ENCODE peak calls at places on chromosome 13, in eight cellular contexts. One of them, this sample, is unnamed.

GRCh38 chr13:65932587-65933239 is 1297.4 kb downstream of the PCDH9 start:
- DNase-seq in neural progenitor cell: no peak
- DNase-seq in endothelial cell: no peak
- DNase-seq in psoas muscle: no peak
- DNase-seq in WERI-Rb-1: no peak
- DNase-seq in thyroid gland: no peak
- DNase-seq in body of pancreas: no peak
- DNase-seq in transverse colon: no peak
- DNase-seq in this sample: peak; percentile 21

GRCh38 chr13:39302855-39303254 is 264.6 kb downstream of the NHLRC3 start:
- DNase-seq in neural progenitor cell: no peak
- DNase-seq in endothelial cell: no peak
- DNase-seq in psoas muscle: no peak
- DNase-seq in WERI-Rb-1: no peak
- DNase-seq in thyroid gland: no peak
- DNase-seq in body of pancreas: no peak
- DNase-seq in transverse colon: no peak
- DNase-seq in this sample: no peak

GRCh38 chr13:52845766-52846566 is 2.5 kb downstream of the PCDH8 start:
- DNase-seq in neural progenitor cell: peak; percentile 85
- DNase-seq in endothelial cell: peak; percentile 85
- DNase-seq in psoas muscle: peak; percentile 48
- DNase-seq in WERI-Rb-1: peak; percentile 78
- DNase-seq in thyroid gland: peak; percentile 61
- DNase-seq in body of pancreas: peak; percentile 23
- DNase-seq in transverse colon: peak; percentile 55
- DNase-seq in this sample: peak; percentile 79

GRCh38 chr13:105846923-105847322 is 688.5 kb downstream of the EFNB2 start:
- DNase-seq in neural progenitor cell: no peak
- DNase-seq in endothelial cell: no peak
- DNase-seq in psoas muscle: no peak
- DNase-seq in WERI-Rb-1: no peak
- DNase-seq in thyroid gland: no peak
- DNase-seq in body of pancreas: no peak
- DNase-seq in transverse colon: no peak
- DNase-seq in this sample: no peak

GRCh38 chr13:76637651-76638111 is 248.5 kb downstream of the KCTD12 start:
- DNase-seq in neural progenitor cell: no peak
- DNase-seq in endothelial cell: no peak
- DNase-seq in psoas muscle: no peak
- DNase-seq in WERI-Rb-1: no peak
- DNase-seq in thyroid gland: no peak
- DNase-seq in body of pancreas: no peak
- DNase-seq in transverse colon: no peak
- DNase-seq in this sample: no peak

GRCh38 chr13:54913668-54914067 is 1885.1 kb downstream of the OLFM4 start:
- DNase-seq in neural progenitor cell: no peak
- DNase-seq in endothelial cell: no peak
- DNase-seq in psoas muscle: no peak
- DNase-seq in WERI-Rb-1: no peak
- DNase-seq in thyroid gland: no peak
- DNase-seq in body of pancreas: no peak
- DNase-seq in transverse colon: no peak
- DNase-seq in this sample: no peak

GRCh38 chr13:113220141-113220598 is 10.8 kb downstream of the CUL4A start:
- DNase-seq in neural progenitor cell: no peak
- DNase-seq in endothelial cell: no peak
- DNase-seq in psoas muscle: no peak
- DNase-seq in WERI-Rb-1: no peak
- DNase-seq in thyroid gland: no peak
- DNase-seq in body of pancreas: peak; percentile 29
- DNase-seq in transverse colon: peak; percentile 65
- DNase-seq in this sample: no peak

GRCh38 chr13:50715402-50716146 is 127.9 kb downstream of the DLEU7 start:
- DNase-seq in neural progenitor cell: no peak
- DNase-seq in endothelial cell: no peak
- DNase-seq in psoas muscle: peak; percentile 55
- DNase-seq in WERI-Rb-1: no peak
- DNase-seq in thyroid gland: no peak
- DNase-seq in body of pancreas: no peak
- DNase-seq in transverse colon: peak; percentile 23
- DNase-seq in this sample: no peak

GRCh38 chr13:31167490-31167889 is 5.8 kb upstream of the HSPH1 start:
- DNase-seq in neural progenitor cell: no peak
- DNase-seq in endothelial cell: no peak
- DNase-seq in psoas muscle: no peak
- DNase-seq in WERI-Rb-1: no peak
- DNase-seq in thyroid gland: no peak
- DNase-seq in body of pancreas: no peak
- DNase-seq in transverse colon: no peak
- DNase-seq in this sample: no peak

DNA sequence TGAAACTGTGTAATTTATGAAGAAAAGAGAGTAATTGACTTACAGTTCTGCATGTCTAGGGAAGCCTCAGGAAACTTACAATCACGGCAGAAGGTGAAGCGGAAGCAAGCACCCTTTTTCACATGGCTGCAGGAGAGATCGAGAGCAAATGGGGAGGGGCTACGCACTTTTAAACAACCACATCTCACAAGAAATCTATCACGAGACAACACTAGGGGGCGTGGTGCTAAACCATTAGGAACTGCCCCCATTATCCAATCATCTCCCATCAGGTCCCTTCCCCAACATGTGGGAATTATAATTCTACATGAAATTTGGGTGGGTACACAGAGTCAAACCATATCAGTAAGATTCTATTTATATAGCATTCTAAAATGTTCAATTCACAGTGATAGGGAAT is 114.8 kb upstream of the TRPC4 start:
- DNase-seq in neural progenitor cell: peak; percentile 26
- DNase-seq in endothelial cell: no peak
- DNase-seq in psoas muscle: no peak
- DNase-seq in WERI-Rb-1: no peak
- DNase-seq in thyroid gland: no peak
- DNase-seq in body of pancreas: no peak
- DNase-seq in transverse colon: no peak
- DNase-seq in this sample: no peak
- TF ChIP-seq CTCF in neural progenitor cell: peak; percentile 29
- TF ChIP-seq CTCF in endothelial cell: peak; percentile 46
- TF ChIP-seq CTCF in psoas muscle: no peak
- TF ChIP-seq CTCF in WERI-Rb-1: no peak
- TF ChIP-seq CTCF in thyroid gland: no peak
- TF ChIP-seq CTCF in body of pancreas: no peak
- TF ChIP-seq CTCF in transverse colon: no peak
- TF ChIP-seq CTCF in this sample: peak; percentile 19

DNA sequence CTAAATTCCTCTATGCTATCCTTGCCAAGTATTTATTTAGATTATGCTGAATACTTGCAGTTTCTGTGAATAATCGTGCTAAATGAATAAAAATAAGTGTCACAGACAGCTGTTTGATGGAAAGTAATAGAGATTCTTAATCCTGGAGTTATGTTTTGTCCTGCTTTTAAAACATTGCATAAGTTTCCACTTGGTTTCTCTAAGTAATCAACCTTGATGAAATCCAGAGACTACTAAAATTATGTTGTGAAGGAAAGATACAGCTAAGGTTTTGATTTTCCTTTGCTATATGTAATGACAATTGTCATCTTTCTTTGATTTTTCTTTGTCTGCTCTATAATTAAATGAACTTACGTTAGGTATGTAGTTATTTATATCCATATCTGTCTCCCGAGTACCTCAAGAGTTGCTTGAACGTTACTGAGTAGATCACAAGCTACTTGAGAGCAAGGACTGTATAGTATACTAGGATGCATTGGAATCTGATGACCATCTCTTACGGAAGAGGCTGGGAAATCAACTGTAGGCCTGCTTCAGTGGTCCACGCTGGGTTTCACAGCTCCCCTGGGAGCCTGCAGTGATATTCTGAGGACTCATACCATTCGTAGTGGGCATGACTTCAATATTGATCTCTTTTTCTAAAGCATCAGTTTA is 5.8 kb downstream of the ABHD13 start:
- DNase-seq in neural progenitor cell: no peak
- DNase-seq in endothelial cell: no peak
- DNase-seq in psoas muscle: no peak
- DNase-seq in WERI-Rb-1: no peak
- DNase-seq in thyroid gland: no peak
- DNase-seq in body of pancreas: no peak
- DNase-seq in transverse colon: no peak
- DNase-seq in this sample: no peak
- TF ChIP-seq CTCF in neural progenitor cell: no peak
- TF ChIP-seq CTCF in endothelial cell: no peak
- TF ChIP-seq CTCF in psoas muscle: no peak
- TF ChIP-seq CTCF in WERI-Rb-1: no peak
- TF ChIP-seq CTCF in thyroid gland: no peak
- TF ChIP-seq CTCF in body of pancreas: no peak
- TF ChIP-seq CTCF in transverse colon: no peak
- TF ChIP-seq CTCF in this sample: no peak

GRCh38 chr13:24737042-24737441 is 26.9 kb upstream of the RNF17 start:
- DNase-seq in neural progenitor cell: peak; percentile 45
- DNase-seq in endothelial cell: no peak
- DNase-seq in psoas muscle: no peak
- DNase-seq in WERI-Rb-1: no peak
- DNase-seq in thyroid gland: no peak
- DNase-seq in body of pancreas: no peak
- DNase-seq in transverse colon: no peak
- DNase-seq in this sample: no peak
- TF ChIP-seq CTCF in neural progenitor cell: peak; percentile 14
- TF ChIP-seq CTCF in endothelial cell: no peak
- TF ChIP-seq CTCF in psoas muscle: no peak
- TF ChIP-seq CTCF in WERI-Rb-1: peak; percentile 46
- TF ChIP-seq CTCF in thyroid gland: no peak
- TF ChIP-seq CTCF in body of pancreas: no peak
- TF ChIP-seq CTCF in transverse colon: no peak
- TF ChIP-seq CTCF in this sample: no peak

DNA sequence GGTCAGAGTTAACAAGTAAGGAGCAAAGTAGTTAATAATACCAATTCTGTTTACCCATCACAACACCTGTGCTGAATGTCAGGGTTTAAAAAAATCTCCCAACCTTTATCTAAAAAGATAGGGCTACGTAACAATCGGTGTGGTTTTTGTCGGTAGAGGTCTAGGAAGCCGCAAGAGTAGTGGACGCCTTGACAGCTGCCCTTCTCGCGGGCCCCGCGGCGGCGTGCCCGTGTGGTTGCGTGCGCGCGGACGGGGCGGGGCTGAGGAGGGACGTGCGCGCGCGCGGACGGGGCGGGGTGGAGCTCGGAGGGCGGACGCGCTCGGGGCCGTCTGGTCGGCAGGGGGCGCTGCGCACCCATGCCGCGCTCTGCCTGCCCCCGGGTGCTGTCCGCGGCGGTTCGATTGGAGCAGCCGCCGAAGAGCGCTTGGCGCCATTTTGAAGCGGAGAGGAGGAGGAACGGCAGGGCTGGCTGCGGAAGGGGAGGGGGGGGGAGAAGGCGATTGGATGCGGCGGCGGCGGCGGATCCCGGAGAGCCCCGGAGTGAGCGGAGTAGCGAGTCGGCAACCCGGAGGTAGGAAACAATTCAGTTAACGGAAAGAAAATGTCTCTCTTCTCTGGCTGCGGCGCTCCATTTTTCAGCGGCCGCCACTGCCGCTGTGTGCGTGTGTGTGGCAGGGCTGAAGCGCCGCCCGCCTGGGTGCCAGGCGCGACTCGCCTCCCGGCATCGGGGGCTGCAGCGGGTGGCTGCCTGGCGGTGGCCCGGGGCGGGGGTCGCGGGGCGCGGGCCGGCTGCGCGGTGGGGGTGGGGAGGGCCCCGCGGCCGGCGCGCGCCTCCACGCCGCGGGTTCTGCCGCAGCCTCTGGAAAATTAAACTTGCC is at the start of gene PDS5B:
- DNase-seq in neural progenitor cell: peak; percentile 98
- DNase-seq in endothelial cell: peak; percentile 99
- DNase-seq in psoas muscle: peak; percentile 98
- DNase-seq in WERI-Rb-1: peak; percentile 96
- DNase-seq in thyroid gland: peak; percentile 94
- DNase-seq in body of pancreas: peak; percentile 94
- DNase-seq in transverse colon: peak; percentile 95
- DNase-seq in this sample: peak; percentile 96
- TF ChIP-seq CTCF in neural progenitor cell: peak; percentile 86
- TF ChIP-seq CTCF in endothelial cell: peak; percentile 95
- TF ChIP-seq CTCF in psoas muscle: peak; percentile 96
- TF ChIP-seq CTCF in WERI-Rb-1: peak; percentile 82
- TF ChIP-seq CTCF in thyroid gland: peak; percentile 98
- TF ChIP-seq CTCF in body of pancreas: peak; percentile 99
- TF ChIP-seq CTCF in transverse colon: peak; percentile 68
- TF ChIP-seq CTCF in this sample: peak; percentile 51

GRCh38 chr13:46906440-46906839 is 9.6 kb upstream of the HTR2A start:
- DNase-seq in neural progenitor cell: no peak
- DNase-seq in endothelial cell: no peak
- DNase-seq in psoas muscle: no peak
- DNase-seq in WERI-Rb-1: no peak
- DNase-seq in thyroid gland: no peak
- DNase-seq in body of pancreas: no peak
- DNase-seq in transverse colon: no peak
- DNase-seq in this sample: no peak

GRCh38 chr13:46901721-46902120 is 4.9 kb upstream of the HTR2A start:
- DNase-seq in neural progenitor cell: no peak
- DNase-seq in endothelial cell: no peak
- DNase-seq in psoas muscle: no peak
- DNase-seq in WERI-Rb-1: no peak
- DNase-seq in thyroid gland: no peak
- DNase-seq in body of pancreas: no peak
- DNase-seq in transverse colon: no peak
- DNase-seq in this sample: no peak

GRCh38 chr13:46903748-46904147 is 6.9 kb upstream of the HTR2A start:
- DNase-seq in neural progenitor cell: no peak
- DNase-seq in endothelial cell: no peak
- DNase-seq in psoas muscle: no peak
- DNase-seq in WERI-Rb-1: no peak
- DNase-seq in thyroid gland: no peak
- DNase-seq in body of pancreas: no peak
- DNase-seq in transverse colon: no peak
- DNase-seq in this sample: no peak

GRCh38 chr13:46908511-46908910 is 11.7 kb upstream of the HTR2A start:
- DNase-seq in neural progenitor cell: no peak
- DNase-seq in endothelial cell: no peak
- DNase-seq in psoas muscle: no peak
- DNase-seq in WERI-Rb-1: no peak
- DNase-seq in thyroid gland: no peak
- DNase-seq in body of pancreas: no peak
- DNase-seq in transverse colon: no peak
- DNase-seq in this sample: no peak

GRCh38 chr13:46905249-46905648 is 8.4 kb upstream of the HTR2A start:
- DNase-seq in neural progenitor cell: no peak
- DNase-seq in endothelial cell: no peak
- DNase-seq in psoas muscle: no peak
- DNase-seq in WERI-Rb-1: no peak
- DNase-seq in thyroid gland: no peak
- DNase-seq in body of pancreas: no peak
- DNase-seq in transverse colon: no peak
- DNase-seq in this sample: no peak
- TF ChIP-seq CTCF in neural progenitor cell: peak; percentile 34
- TF ChIP-seq CTCF in endothelial cell: no peak
- TF ChIP-seq CTCF in psoas muscle: no peak
- TF ChIP-seq CTCF in WERI-Rb-1: peak; percentile 12
- TF ChIP-seq CTCF in thyroid gland: no peak
- TF ChIP-seq CTCF in body of pancreas: no peak
- TF ChIP-seq CTCF in transverse colon: no peak
- TF ChIP-seq CTCF in this sample: no peak